ENCODE peak calls at places on chromosomes 7 and 10, in four cellular contexts. C is K562, X is GM12878, V is A549. P is an unnamed sample.

GRCh38 chr10:46547331-46547880 is 9.1 kb downstream of the GPRIN2 start:
- DNase-seq in C (no peak), V (no peak), X (no peak), P (no peak)

GRCh38 chr7:4760952-4761351 is 14.5 kb upstream of the AP5Z1 start:
- DNase-seq in X (no peak), V (no peak), C (no peak), P (no peak)

GRCh38 chr10:32938554-32939061 is 19.4 kb downstream of the ITGB1 start:
- DNase-seq in C (peak; percentile 43), X (no peak), V (no peak), P (no peak)

GRCh38 chr10:77613476-77614130 is 24.0 kb downstream of the KCNMA1 start:
- DNase-seq in C (no peak), X (no peak), V (no peak), P (no peak)

GRCh38 chr7:21967500-21968099 is 21.9 kb upstream of the CDCA7L start:
- DNase-seq in X (no peak), V (no peak), C (peak; percentile 9), P (no peak)

GRCh38 chr7:11492307-11492706 is 339.7 kb downstream of the THSD7A start:
- DNase-seq in V (no peak), C (no peak), X (no peak), P (no peak)

GRCh38 chr10:59465089-59465488 is 102.7 kb upstream of the FAM13C start:
- DNase-seq in V (no peak), C (no peak), X (no peak), P (peak; percentile 53)

GRCh38 chr7:51569581-51569980 is 253.0 kb upstream of the COBL start:
- DNase-seq in V (no peak), C (no peak), X (no peak), P (no peak)

GRCh38 chr10:15451137-15452094 is 80.3 kb upstream of the FAM171A1 start:
- DNase-seq in X (no peak), V (no peak), C (peak; percentile 93), P (no peak)

GRCh38 chr10:100866010-100866409 is 46.8 kb upstream of the SLF2 start:
- DNase-seq in C (no peak), V (no peak), X (no peak), P (no peak)

GRCh38 chr7:106010331-106010730 is 47.3 kb downstream of the CDHR3 start:
- DNase-seq in C (no peak), X (no peak), V (no peak), P (no peak)

GRCh38 chr7:48085942-48086341 is 3.1 kb upstream of the UPP1 start:
- DNase-seq in V (no peak), X (no peak), C (no peak), P (no peak)

GRCh38 chr10:62980697-62981495 is 152.2 kb upstream of the NRBF2 start:
- DNase-seq in C (no peak), X (no peak), V (no peak), P (no peak)

GRCh38 chr7:51067757-51068156 is 248.9 kb downstream of the COBL start:
- DNase-seq in V (peak; percentile 67), C (peak; percentile 63), X (no peak), P (peak; percentile 74)

GRCh38 chr7:88276605-88277153 is 30.0 kb downstream of the STEAP4 start:
- DNase-seq in V (no peak), X (no peak), C (no peak), P (no peak)

GRCh38 chr10:7193369-7193768 is 217.5 kb downstream of the SFMBT2 start:
- DNase-seq in X (no peak), V (no peak), C (no peak), P (no peak)

GRCh38 chr7:117021960-117022359 is 68.7 kb downstream of the ST7 start:
- DNase-seq in C (no peak), V (no peak), X (no peak), P (no peak)

GRCh38 chr7:143490719-143491306 is 13.1 kb downstream of the TAS2R41 start:
- DNase-seq in C (peak; percentile 70), V (no peak), X (no peak), P (no peak)

GRCh38 chr10:47035447-47036337 is 124.5 kb downstream of the PTPN20 start:
- DNase-seq in V (no peak), X (no peak), C (no peak), P (no peak)

GRCh38 chr10:78520737-78521430 is 487.2 kb downstream of the RPS24 start:
- DNase-seq in V (peak; percentile 78), X (no peak), C (peak; percentile 16), P (peak; percentile 65)

GRCh38 chr10:23448802-23449570 is 10.1 kb downstream of the OTUD1 start:
- DNase-seq in V (no peak), X (peak; percentile 39), C (no peak), P (peak; percentile 12)

GRCh38 chr10:28875535-28876208 is 198.4 kb downstream of the BAMBI start:
- DNase-seq in C (no peak), V (no peak), X (no peak), P (peak; percentile 73)

GRCh38 chr10:96473866-96474265 is 39.9 kb downstream of the TLL2 start:
- DNase-seq in C (no peak), X (no peak), V (no peak), P (no peak)

GRCh38 chr7:81648716-81649115 is 121.1 kb downstream of the HGF start:
- DNase-seq in C (no peak), X (no peak), V (no peak), P (peak; percentile 42)

GRCh38 chr7:138151731-138152577 is 75.7 kb downstream of the AKR1D1 start:
- DNase-seq in V (no peak), X (no peak), C (no peak), P (no peak)

GRCh38 chr7:107068156-107068555 is 23.7 kb downstream of the PRKAR2B start:
- DNase-seq in V (no peak), C (no peak), X (no peak), P (no peak)

GRCh38 chr7:120733143-120733542 is 124.8 kb downstream of the TSPAN12 start:
- DNase-seq in X (no peak), V (peak; percentile 5), C (no peak), P (peak; percentile 96)

GRCh38 chr10:119786117-119786769 is 60.4 kb downstream of the INPP5F start:
- DNase-seq in X (no peak), V (no peak), C (peak; percentile 47), P (peak; percentile 78)

GRCh38 chr7:37031571-37032257 is 307.4 kb upstream of the AOAH start:
- DNase-seq in V (peak; percentile 87), C (peak; percentile 64), X (no peak), P (peak; percentile 100)

GRCh38 chr7:94907420-94908203 is at the start of gene PPP1R9A:
- DNase-seq in V (peak; percentile 72), C (no peak), X (no peak), P (no peak)

GRCh38 chr7:67371429-67372305 is 375.0 kb downstream of the TYW1 start:
- DNase-seq in X (peak; percentile 21), C (peak; percentile 86), V (peak; percentile 87), P (peak; percentile 66)

GRCh38 chr10:69481280-69481679 is 30.0 kb downstream of the TSPAN15 start:
- DNase-seq in V (no peak), C (no peak), X (no peak), P (no peak)

GRCh38 chr10:18341063-18341462 is 200.8 kb downstream of the CACNB2 start:
- DNase-seq in V (no peak), X (no peak), C (no peak), P (no peak)

GRCh38 chr7:36969376-36969775 is 245.1 kb upstream of the AOAH start:
- DNase-seq in C (no peak), X (no peak), V (no peak), P (no peak)

GRCh38 chr7:141649137-141649864 is 52.7 kb downstream of the DENND11 start:
- DNase-seq in V (no peak), C (no peak), X (peak; percentile 45), P (no peak)

GRCh38 chr10:19031763-19032162 is 16.8 kb upstream of the MALRD1 start:
- DNase-seq in C (no peak), V (no peak), X (no peak), P (no peak)

GRCh38 chr10:48470115-48470892 is 134.6 kb downstream of the ARHGAP22 start:
- DNase-seq in C (peak; percentile 99), X (no peak), V (no peak), P (peak; percentile 12)

GRCh38 chr7:8436965-8437364 is 3.6 kb downstream of the NXPH1 start:
- DNase-seq in C (peak; percentile 75), X (peak; percentile 4), V (peak; percentile 40), P (no peak)
- TF ChIP-seq ELK1 in C (no peak), X (no peak), V (no peak), P (no peak)

DNA sequence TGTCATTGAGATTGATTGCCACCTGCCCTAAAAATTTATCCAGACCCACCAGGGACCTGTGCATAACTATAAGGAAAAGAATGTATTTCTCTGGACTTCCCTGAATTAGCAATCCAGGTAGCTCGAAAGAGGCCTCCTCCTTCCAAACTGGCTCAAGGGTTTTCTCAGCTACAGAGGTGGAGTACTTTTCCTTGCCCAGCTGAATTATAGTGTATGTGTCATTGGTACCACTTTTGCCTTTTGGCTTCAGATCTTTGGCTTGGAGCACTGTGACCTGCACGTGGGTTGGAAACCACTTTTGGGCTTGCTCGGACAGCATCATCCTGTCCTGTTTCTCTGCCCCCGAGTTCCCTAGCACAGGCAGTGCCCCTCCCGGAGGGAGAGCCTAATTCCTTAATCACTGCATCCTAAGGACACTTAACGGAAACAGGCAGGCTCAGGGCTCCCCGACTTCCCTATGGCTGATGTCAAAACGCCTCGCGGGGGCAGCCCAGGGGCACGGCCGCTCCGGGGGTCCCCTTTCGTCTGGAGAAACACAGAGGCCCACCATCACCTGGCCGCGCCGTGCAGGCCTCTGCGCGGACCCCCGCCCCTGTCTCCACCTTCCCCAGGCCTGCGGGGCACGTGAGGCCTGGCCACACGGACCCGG is 775 bp downstream of the RAB11FIP2 start:
- DNase-seq in C (peak; percentile 37), V (peak; percentile 16), X (peak; percentile 4), P (peak; percentile 29)
- TF ChIP-seq ELK1 in C (no peak), V (no peak), X (no peak), P (no peak)

GRCh38 chr7:158263110-158263963 is 324.3 kb downstream of the PTPRN2 start:
- DNase-seq in V (no peak), C (no peak), X (no peak), P (no peak)
- TF ChIP-seq ELK1 in V (no peak), C (no peak), X (no peak), P (no peak)

GRCh38 chr10:2980791-2981360 is 86.5 kb upstream of the PFKP start:
- DNase-seq in V (no peak), C (no peak), X (no peak), P (peak; percentile 76)
- TF ChIP-seq ELK1 in V (no peak), C (no peak), X (no peak), P (no peak)

DNA sequence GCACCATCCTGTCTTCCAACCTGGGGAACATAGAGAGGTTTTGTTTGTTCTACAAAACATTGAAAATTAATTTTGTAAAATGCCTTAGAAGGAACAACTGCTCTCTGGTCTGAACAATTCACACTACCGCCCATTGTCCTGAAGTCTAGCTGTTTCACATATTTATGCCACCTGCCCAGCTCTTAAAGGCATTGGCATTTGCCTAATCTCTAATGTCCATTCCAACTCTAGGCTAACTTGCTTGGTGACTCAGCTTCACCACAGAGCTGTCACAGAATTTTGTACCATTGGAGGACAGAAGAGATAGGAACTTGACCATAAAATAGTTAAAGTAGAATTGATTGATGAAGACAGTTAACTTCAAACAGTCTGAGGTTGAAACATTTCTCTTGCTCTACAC is 53.6 kb upstream of the PPP1R17 start:
- DNase-seq in V (no peak), C (no peak), X (no peak), P (no peak)
- TF ChIP-seq ELK1 in V (no peak), C (no peak), X (no peak), P (no peak)

GRCh38 chr7:158279539-158280466 is 307.8 kb downstream of the PTPRN2 start:
- DNase-seq in V (no peak), C (no peak), X (no peak), P (no peak)
- TF ChIP-seq ELK1 in V (no peak), C (no peak), X (no peak), P (no peak)

GRCh38 chr7:92557249-92557648 is 28.7 kb downstream of the RBM48 start:
- DNase-seq in V (no peak), X (no peak), C (no peak), P (no peak)
- TF ChIP-seq ELK1 in V (no peak), X (no peak), C (no peak), P (no peak)